ENCODE peak calls at places on chromosomes 12 and 14, in seven cellular contexts. B, I, N, C, R, Z and X are unnamed samples.

GRCh38 chr14:54169254-54169924 is 212.8 kb upstream of the BMP4 start:
- DNase-seq in Z (no peak), R (peak), C (no peak), B (no peak), I (peak), N (no peak), X (peak)

GRCh38 chr12:24695657-24696329 is 253.1 kb downstream of the BCAT1 start:
- DNase-seq in B (no peak), C (no peak), Z (no peak), R (peak), I (no peak), N (no peak), X (no peak)

GRCh38 chr12:106341086-106341879 is 16.3 kb upstream of the POLR3B start:
- DNase-seq in R (peak), B (no peak), N (no peak), C (no peak), Z (no peak), I (no peak), X (no peak)

GRCh38 chr12:131589231-131589902 is 121.5 kb upstream of the SFSWAP start:
- DNase-seq in R (no peak), C (no peak), B (no peak), I (no peak), N (no peak), Z (no peak), X (no peak)

GRCh38 chr12:55745361-55746146 is 2.6 kb downstream of the GDF11 start:
- DNase-seq in N (peak), B (no peak), I (peak), C (peak), Z (peak), R (peak), X (no peak)

GRCh38 chr12:127537070-127537469 is 729.9 kb upstream of the TMEM132C start:
- DNase-seq in N (no peak), Z (no peak), C (no peak), B (no peak), R (no peak), I (no peak), X (no peak)

GRCh38 chr14:73752297-73752992 is 38.3 kb upstream of the PNMA1 start:
- DNase-seq in N (no peak), B (peak), Z (peak), R (peak), I (peak), C (no peak), X (no peak)

GRCh38 chr14:61973981-61974380 is 211.8 kb downstream of the SNAPC1 start:
- DNase-seq in R (no peak), C (no peak), B (no peak), Z (no peak), N (no peak), I (peak), X (no peak)

GRCh38 chr12:123895477-123895876 is 77.2 kb downstream of the CCDC92 start:
- DNase-seq in Z (no peak), R (no peak), N (no peak), B (no peak), I (no peak), C (no peak), X (no peak)

GRCh38 chr14:81234268-81234667 is 13.5 kb upstream of the GTF2A1 start:
- DNase-seq in N (no peak), Z (no peak), R (no peak), B (no peak), I (peak), C (no peak), X (no peak)

GRCh38 chr12:47813491-47814196 is 6.1 kb downstream of the HDAC7 start:
- DNase-seq in R (no peak), I (peak), Z (no peak), B (no peak), N (no peak), C (no peak), X (no peak)

GRCh38 chr12:84807249-84807648 is 105.3 kb downstream of the SLC6A15 start:
- DNase-seq in B (no peak), C (no peak), N (no peak), I (no peak), Z (no peak), R (no peak), X (no peak)

GRCh38 chr12:56670836-56671235 is 17.2 kb downstream of the PTGES3 start:
- DNase-seq in I (no peak), N (no peak), C (no peak), Z (no peak), R (no peak), B (no peak), X (no peak)

GRCh38 chr14:39230416-39230815 is 3.3 kb upstream of the MIA2 start:
- DNase-seq in N (no peak), C (no peak), R (peak), Z (no peak), I (peak), B (no peak), X (no peak)

GRCh38 chr14:74035556-74035955 is 16.4 kb downstream of the BBOF1 start:
- DNase-seq in I (peak), Z (no peak), C (no peak), R (peak), N (no peak), B (no peak), X (no peak)

GRCh38 chr14:100547633-100548294 is 39.5 kb downstream of the BEGAIN start:
- DNase-seq in R (no peak), Z (peak), N (peak), I (peak), B (peak), C (no peak), X (no peak)

GRCh38 chr14:103085106-103086091 is 1.4 kb downstream of the LBHD2 start:
- DNase-seq in R (no peak), I (no peak), Z (no peak), C (peak), N (no peak), B (no peak), X (no peak)

GRCh38 chr14:58341152-58341748 is 42.9 kb downstream of the ARID4A start:
- DNase-seq in N (no peak), Z (no peak), I (no peak), R (no peak), B (no peak), C (no peak), X (no peak)

GRCh38 chr12:1127021-1127420 is 136.0 kb downstream of the ERC1 start:
- DNase-seq in Z (no peak), C (no peak), N (no peak), I (no peak), B (no peak), R (no peak), X (no peak)

GRCh38 chr12:79618848-79619404 is 71.8 kb downstream of the PAWR start:
- DNase-seq in Z (no peak), R (peak), I (peak), C (no peak), B (no peak), N (no peak), X (no peak)

GRCh38 chr12:108419949-108420348 is 80.8 kb upstream of the CMKLR1 start:
- DNase-seq in B (no peak), Z (no peak), N (no peak), C (no peak), R (no peak), I (no peak), X (no peak)